ENCODE peak calls at places on chromosome 14, in eight cellular contexts. Z, O, N, Y, I, C, X and H are unnamed samples.

GRCh38 chr14:64717870-64718269 is 13.6 kb downstream of the PLEKHG3 start:
- DNase-seq in O (no peak), Z (no peak), X (no peak), I (peak), Y (no peak), N (no peak), C (peak), H (no peak)

GRCh38 chr14:72270341-72270740 is 338.1 kb downstream of the RGS6 start:
- DNase-seq in N (no peak), Z (no peak), C (no peak), X (no peak), O (no peak), I (no peak), Y (no peak), H (no peak)

GRCh38 chr14:60815371-60815770 is 80.8 kb downstream of the MNAT1 start:
- DNase-seq in N (no peak), O (no peak), C (no peak), Y (no peak), X (no peak), Z (no peak), I (no peak), H (peak)

GRCh38 chr14:64303471-64303917 is 9.3 kb upstream of the ESR2 start:
- DNase-seq in I (peak), Z (peak), N (no peak), Y (peak), O (peak), C (no peak), X (no peak), H (no peak)

GRCh38 chr14:59133202-59133601 is 55.3 kb upstream of the DAAM1 start:
- DNase-seq in X (no peak), I (no peak), O (peak), N (no peak), Y (no peak), Z (no peak), C (no peak), H (no peak)

GRCh38 chr14:61174395-61175386 is 106.4 kb downstream of the TMEM30B start:
- DNase-seq in X (no peak), C (no peak), N (no peak), Y (no peak), I (peak), O (peak), Z (peak), H (no peak)

GRCh38 chr14:75886661-75887348 is 95.0 kb downstream of the TGFB3 start:
- DNase-seq in O (peak), C (no peak), X (no peak), I (peak), N (no peak), Z (peak), Y (no peak), H (no peak)

GRCh38 chr14:29215853-29216252 is 449.3 kb downstream of the FOXG1 start:
- DNase-seq in I (peak), Y (no peak), C (no peak), O (peak), X (no peak), Z (peak), N (no peak), H (no peak)

GRCh38 chr14:94016446-94016976 is 9.6 kb upstream of the OTUB2 start:
- DNase-seq in C (no peak), Z (no peak), O (no peak), N (no peak), I (no peak), X (no peak), Y (no peak), H (no peak)

GRCh38 chr14:55911794-55912193 is 206.4 kb upstream of the PELI2 start:
- DNase-seq in N (no peak), Y (no peak), I (no peak), O (peak), Z (no peak), C (no peak), X (no peak), H (peak)

GRCh38 chr14:32934891-32935633 is 3.6 kb upstream of the NPAS3 start:
- DNase-seq in I (no peak), Z (no peak), C (no peak), O (no peak), X (peak), N (no peak), Y (no peak), H (no peak)

GRCh38 chr14:49896956-49897355 is 4.1 kb downstream of the ARF6 start:
- DNase-seq in Y (no peak), N (no peak), I (no peak), C (no peak), O (no peak), Z (no peak), X (no peak), H (no peak)

GRCh38 chr14:67663633-67664032 is 10.8 kb downstream of the VTI1B start:
- DNase-seq in Z (no peak), X (no peak), N (no peak), Y (no peak), O (no peak), C (no peak), I (peak), H (no peak)

GRCh38 chr14:80206351-80206750 is 5.0 kb downstream of the DIO2 start:
- DNase-seq in I (no peak), O (no peak), C (no peak), N (no peak), Z (no peak), Y (no peak), X (no peak), H (no peak)

GRCh38 chr14:77131871-77132486 is 9.6 kb downstream of the ZDHHC22 start:
- DNase-seq in N (no peak), X (no peak), O (no peak), Y (no peak), Z (no peak), I (no peak), C (no peak), H (no peak)

GRCh38 chr14:106605548-106606448 is 1079.4 kb downstream of the TMEM121 start:
- DNase-seq in Z (no peak), C (peak), O (no peak), X (no peak), N (no peak), Y (no peak), I (no peak), H (no peak)

GRCh38 chr14:76776306-76777251 is 15.3 kb downstream of the VASH1 start:
- DNase-seq in C (no peak), N (no peak), Z (no peak), I (no peak), O (no peak), Y (no peak), X (no peak), H (no peak)

GRCh38 chr14:63562414-63562813 is 19.2 kb upstream of the PPP2R5E start:
- DNase-seq in Z (peak), C (no peak), Y (no peak), X (no peak), O (peak), N (no peak), I (peak), H (no peak)

GRCh38 chr14:33457021-33457420 is 493.9 kb downstream of the EGLN3 start:
- DNase-seq in C (no peak), X (no peak), I (peak), N (no peak), Y (no peak), O (no peak), Z (no peak), H (no peak)

GRCh38 chr14:54200726-54201125 is 196.1 kb upstream of the CDKN3 start:
- DNase-seq in N (no peak), C (no peak), Y (no peak), X (no peak), O (no peak), I (peak), Z (peak), H (no peak)

GRCh38 chr14:32329146-32329545 is at the start of gene AKAP6:
- DNase-seq in I (no peak), N (no peak), Z (no peak), Y (no peak), C (no peak), O (no peak), X (no peak), H (no peak)

GRCh38 chr14:56585461-56586084 is 6.0 kb downstream of the TMEM260 start:
- DNase-seq in X (no peak), C (no peak), O (no peak), I (no peak), N (no peak), Z (no peak), Y (no peak), H (no peak)

GRCh38 chr14:72480465-72481243 is 413.2 kb downstream of the DPF3 start:
- DNase-seq in O (peak), Y (no peak), I (no peak), C (no peak), Z (no peak), X (no peak), N (no peak), H (no peak)

GRCh38 chr14:95895720-95896119 is 19.1 kb downstream of the TUNAR start:
- DNase-seq in X (no peak), Z (no peak), Y (peak), N (no peak), C (no peak), O (no peak), I (no peak), H (no peak)

GRCh38 chr14:82080319-82080718 is 546.7 kb upstream of the SEL1L start:
- DNase-seq in X (no peak), O (no peak), I (no peak), Z (no peak), Y (no peak), N (no peak), C (no peak), H (no peak)

GRCh38 chr14:99029150-99029915 is 242.7 kb downstream of the BCL11B start:
- DNase-seq in Z (no peak), Y (no peak), O (no peak), X (no peak), I (no peak), C (no peak), N (no peak), H (no peak)

GRCh38 chr14:93943052-93943451 is 15.9 kb downstream of the FAM181A start:
- DNase-seq in Z (peak), N (no peak), C (no peak), Y (no peak), O (peak), I (no peak), X (no peak), H (peak)

GRCh38 chr14:49770212-49770817 is 2.4 kb downstream of the KLHDC2 start:
- DNase-seq in Y (no peak), Z (peak), X (no peak), N (peak), I (no peak), C (peak), O (peak), H (peak)

GRCh38 chr14:37118673-37119366 is 53.6 kb downstream of the SLC25A21 start:
- DNase-seq in I (no peak), Z (no peak), Y (no peak), X (no peak), N (no peak), O (no peak), C (no peak), H (no peak)

GRCh38 chr14:94995551-94995950 is 161.8 kb downstream of the DICER1 start:
- DNase-seq in N (no peak), I (no peak), O (no peak), X (no peak), Z (no peak), C (no peak), Y (no peak), H (no peak)

GRCh38 chr14:36944307-36945010 is 227.9 kb downstream of the SLC25A21 start:
- DNase-seq in I (peak), N (no peak), Z (peak), Y (no peak), X (no peak), C (no peak), O (no peak), H (no peak)

GRCh38 chr14:99511421-99512109 is 30.4 kb downstream of the CCNK start:
- DNase-seq in C (peak), Y (no peak), X (no peak), N (no peak), O (peak), I (no peak), Z (peak), H (no peak)

GRCh38 chr14:63787995-63788946 is 60.4 kb upstream of the SGPP1 start:
- DNase-seq in Y (no peak), C (no peak), N (no peak), I (no peak), O (no peak), Z (peak), X (no peak), H (no peak)

GRCh38 chr14:102565331-102565887 is 27.0 kb upstream of the RCOR1 start:
- DNase-seq in C (no peak), O (no peak), Y (no peak), I (no peak), Z (no peak), N (no peak), X (no peak), H (no peak)

GRCh38 chr14:68794130-68794855 is 1.4 kb upstream of the ZFP36L1 start:
- DNase-seq in N (peak), C (peak), O (peak), Z (peak), I (peak), Y (no peak), X (peak), H (no peak)

GRCh38 chr14:21070083-21070609 is at the start of gene ARHGEF40:
- DNase-seq in X (peak), N (no peak), C (peak), Y (no peak), Z (peak), I (no peak), O (peak), H (no peak)

GRCh38 chr14:59631237-59631636 is 54.6 kb upstream of the CCDC175 start:
- DNase-seq in O (no peak), I (peak), X (no peak), N (no peak), C (no peak), Y (no peak), Z (no peak), H (no peak)

GRCh38 chr14:36857136-36857535 is 195.5 kb downstream of the PAX9 start:
- DNase-seq in O (no peak), Z (no peak), I (no peak), Y (no peak), X (no peak), N (no peak), C (no peak), H (no peak)

GRCh38 chr14:20476795-20477194 is 7.6 kb downstream of the PNP start:
- DNase-seq in I (no peak), Y (no peak), N (no peak), Z (peak), X (no peak), C (no peak), O (no peak), H (no peak)

GRCh38 chr14:65095633-65096205 is 6.6 kb downstream of the MAX start:
- DNase-seq in C (no peak), I (no peak), N (peak), Z (peak), Y (no peak), X (peak), O (peak), H (no peak)

DNA sequence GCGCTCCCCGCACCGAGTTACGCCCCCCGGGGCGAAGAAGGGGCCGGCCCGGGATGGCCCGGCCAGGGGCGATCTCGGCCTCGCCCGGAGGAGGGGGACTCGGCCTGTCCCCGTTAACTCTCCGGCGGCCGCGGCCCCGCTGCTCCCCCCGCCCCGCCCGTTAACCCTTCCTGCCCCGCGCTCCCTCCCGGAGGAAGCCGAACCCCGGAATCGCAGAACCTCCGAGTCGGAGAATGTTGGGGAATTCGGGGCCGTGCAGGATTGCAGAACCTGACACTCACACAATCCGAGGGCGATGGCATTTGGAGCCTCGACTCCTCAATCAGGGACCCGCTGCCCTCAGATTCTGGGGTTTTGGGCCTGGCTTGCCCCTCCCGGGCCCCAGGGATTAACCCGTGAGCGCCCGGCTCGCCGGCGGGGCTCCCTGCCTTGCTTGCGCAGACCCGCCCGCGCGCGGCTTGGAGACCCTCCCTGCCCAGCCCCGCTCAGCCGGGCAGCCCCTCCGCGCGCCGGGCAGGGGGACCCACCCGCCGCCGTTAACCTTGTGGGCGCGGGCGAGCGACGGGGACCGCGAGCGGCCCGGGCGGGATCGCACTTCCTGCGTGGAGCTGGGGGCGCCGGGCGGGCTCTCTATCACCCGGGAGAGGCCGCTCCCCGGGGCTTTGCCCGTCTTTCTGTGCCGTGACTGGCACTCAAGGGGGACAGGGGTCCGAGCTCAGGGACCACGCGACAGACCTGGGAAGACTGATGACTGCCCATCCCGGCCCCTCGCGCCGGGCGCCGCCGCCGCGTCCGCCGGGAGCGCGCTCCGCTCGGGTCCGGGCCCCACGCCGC is 18.8 kb downstream of the BEGAIN start:
- DNase-seq in O (no peak), Z (no peak), Y (no peak), X (no peak), I (no peak), N (no peak), C (no peak), H (no peak)
- H3K4me3 ChIP-seq in O (no peak), Z (no peak), Y (no peak), X (peak), I (no peak), N (no peak), C (no peak), H (peak)

GRCh38 chr14:22131749-22132476 is 457.1 kb downstream of the DAD1 start:
- DNase-seq in X (no peak), Y (no peak), C (no peak), Z (no peak), I (no peak), N (no peak), O (no peak), H (no peak)
- TF ChIP-seq CTCF in X (no peak), Y (peak), C (peak), Z (peak), I (peak), N (no peak), O (peak), H (peak)

GRCh38 chr14:103695331-103696026 is 19.8 kb downstream of the XRCC3 start:
- DNase-seq in C (no peak), Y (no peak), N (no peak), O (no peak), I (no peak), Z (no peak), X (no peak), H (no peak)

GRCh38 chr14:103696466-103697071 is 18.7 kb downstream of the XRCC3 start:
- DNase-seq in I (no peak), N (no peak), Y (no peak), C (peak), X (no peak), Z (peak), O (peak), H (no peak)

GRCh38 chr14:103694572-103695026 is 20.7 kb downstream of the XRCC3 start:
- DNase-seq in Y (no peak), X (no peak), N (no peak), Z (no peak), O (no peak), C (peak), I (no peak), H (no peak)

GRCh38 chr14:103697196-103697595 is 18.1 kb downstream of the XRCC3 start:
- DNase-seq in I (no peak), X (no peak), O (no peak), Z (no peak), C (no peak), N (no peak), Y (no peak), H (no peak)

GRCh38 chr14:103696027-103696402 is 19.2 kb downstream of the XRCC3 start:
- DNase-seq in I (no peak), O (no peak), X (no peak), Z (no peak), C (no peak), Y (no peak), N (no peak), H (no peak)
- H3K4me3 ChIP-seq in I (no peak), O (no peak), X (no peak), Z (no peak), C (no peak), Y (no peak), N (no peak), H (no peak)

DNA sequence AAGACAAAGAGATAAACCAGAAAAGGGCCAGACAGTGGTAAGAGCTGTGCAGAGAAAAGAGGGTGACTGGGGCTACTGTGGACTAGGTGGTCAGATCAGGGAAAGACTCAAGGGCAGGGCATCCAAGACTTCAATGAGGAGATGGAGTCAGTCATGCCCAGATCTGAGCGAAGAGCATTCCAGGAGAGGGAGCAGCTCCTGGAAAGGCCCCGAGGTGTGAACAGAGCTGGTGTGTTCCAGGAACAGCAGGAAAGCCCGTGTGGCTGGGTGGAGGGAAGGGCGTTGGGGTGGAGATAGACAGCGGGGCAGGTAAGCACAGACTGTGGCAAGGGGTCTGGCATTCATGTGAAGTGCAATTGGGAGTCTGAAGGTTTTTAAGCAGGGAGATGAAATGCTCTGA is 16.8 kb downstream of the TTC7B start:
- DNase-seq in N (no peak), Z (no peak), I (no peak), C (no peak), Y (no peak), O (no peak), X (no peak), H (no peak)
- TF ChIP-seq CTCF in N (no peak), Z (no peak), I (no peak), C (no peak), Y (no peak), O (no peak), X (no peak), H (no peak)

GRCh38 chr14:104799657-104800599 is 973 bp upstream of the ZBTB42 start:
- DNase-seq in O (peak), I (peak), Z (peak), C (peak), X (peak), Y (no peak), N (peak), H (no peak)
- H3K4me3 ChIP-seq in O (peak), I (no peak), Z (peak), C (no peak), X (peak), Y (peak), N (no peak), H (peak)

DNA sequence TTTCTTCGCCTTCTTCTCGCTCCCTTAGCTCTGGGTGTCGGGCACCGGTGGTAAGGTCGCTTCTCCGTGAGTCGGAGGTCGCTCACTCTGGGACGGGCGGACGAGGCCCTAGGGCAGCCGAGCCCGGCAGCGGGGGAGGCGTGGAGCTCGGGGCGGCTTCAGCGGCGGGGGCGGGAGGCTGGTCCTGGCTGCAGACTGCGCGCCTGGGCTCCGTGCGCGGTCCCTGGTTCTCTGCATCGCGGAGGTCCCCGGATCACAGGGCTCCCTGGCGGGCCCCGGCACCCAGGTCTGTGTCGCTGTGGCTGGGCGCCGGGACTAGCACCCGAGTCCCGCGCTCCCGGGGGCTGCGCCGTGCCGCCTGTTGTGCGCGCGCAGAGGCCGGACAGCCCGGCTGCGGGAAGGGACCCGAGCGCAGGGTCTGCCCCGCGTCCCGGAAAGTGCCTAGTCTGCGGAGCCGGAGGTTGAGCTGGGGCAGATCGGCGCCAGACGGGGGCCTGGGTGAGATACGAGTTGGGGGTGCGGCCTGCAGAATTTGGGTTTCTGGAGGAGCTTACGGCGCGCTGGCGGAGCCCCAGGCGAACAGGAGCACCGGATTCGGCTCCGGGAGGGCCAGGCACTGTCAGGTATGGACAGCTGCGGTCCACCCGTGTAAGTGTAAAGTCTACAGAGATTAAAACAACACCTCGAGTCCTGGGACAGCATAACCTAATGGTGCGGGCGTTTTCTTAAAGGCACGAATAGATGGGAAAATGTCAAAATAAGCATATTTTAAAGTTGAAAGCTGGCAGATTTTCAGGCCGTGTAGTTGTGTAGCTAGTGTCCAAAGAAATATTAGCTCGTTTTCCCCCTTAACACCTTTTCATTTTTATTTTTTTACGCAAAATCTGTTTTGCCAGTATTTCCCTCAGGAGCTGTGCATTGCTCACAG is 722 bp downstream of the FRMD6 start:
- DNase-seq in Z (no peak), C (no peak), N (peak), X (peak), Y (no peak), O (no peak), I (no peak), H (no peak)
- TF ChIP-seq CTCF in Z (no peak), C (no peak), N (no peak), X (no peak), Y (no peak), O (no peak), I (no peak), H (no peak)